ENCODE peak calls at places on chromosome 19, in ten cellular contexts. B is SK-N-MC; Z is skeletal muscle cell; C is brain microvascular endothelial cell; G is AG09309; R is CD4-positive, CD25-positive, alpha-beta regulatory T cell; Q is astrocyte of the cerebellum; W is CD8-positive, alpha-beta memory T cell; V is dorsolateral prefrontal cortex; J is choroid plexus epithelial cell. A is an unnamed sample.

GRCh38 chr19:45159204-45159970 is 1.4 kb downstream of the NKPD1 start:
- DNase-seq in B (no peak), Z (no peak), C (no peak), G (no peak), R (no peak), Q (no peak), W (no peak), V (no peak), J (no peak), A (no peak)

GRCh38 chr19:48421548-48421947 is 24.2 kb upstream of the GRWD1 start:
- DNase-seq in B (no peak), Z (no peak), C (no peak), G (no peak), R (no peak), Q (no peak), W (no peak), V (no peak), J (no peak), A (no peak)

GRCh38 chr19:40612831-40613668 is 11.9 kb downstream of the LTBP4 start:
- DNase-seq in B (no peak), Z (no peak), C (peak), G (no peak), R (peak), Q (no peak), W (peak), V (no peak), J (peak), A (no peak)

GRCh38 chr19:16076154-16076957 is at the start of gene TPM4:
- DNase-seq in B (no peak), Z (peak), C (peak), G (peak), R (peak), Q (peak), W (peak), V (peak), J (peak), A (peak)

GRCh38 chr19:9528757-9529336 is 9.6 kb downstream of the ZNF426 start:
- DNase-seq in B (no peak), Z (no peak), C (no peak), G (no peak), R (peak), Q (no peak), W (no peak), V (no peak), J (peak), A (no peak)

GRCh38 chr19:41265376-41266153 is 1.4 kb downstream of the HNRNPUL1 start:
- DNase-seq in B (no peak), Z (no peak), C (peak), G (no peak), R (no peak), Q (no peak), W (no peak), V (no peak), J (peak), A (no peak)

GRCh38 chr19:288911-289310 is 2.3 kb downstream of the PLPP2 start:
- DNase-seq in B (no peak), Z (no peak), C (no peak), G (no peak), R (no peak), Q (no peak), W (no peak), V (no peak), J (no peak), A (no peak)

GRCh38 chr19:50551034-50551712 is 17.1 kb downstream of the LRRC4B start:
- DNase-seq in B (no peak), Z (no peak), C (no peak), G (no peak), R (no peak), Q (no peak), W (no peak), V (no peak), J (no peak), A (no peak)

GRCh38 chr19:47124937-47125668 is 5.5 kb upstream of the SAE1 start:
- DNase-seq in B (no peak), Z (no peak), C (peak), G (no peak), R (peak), Q (no peak), W (no peak), V (no peak), J (peak), A (no peak)

GRCh38 chr19:45423033-45423588 is 606 bp downstream of the ERCC1 start:
- DNase-seq in B (no peak), Z (no peak), C (no peak), G (no peak), R (no peak), Q (no peak), W (no peak), V (no peak), J (no peak), A (no peak)

GRCh38 chr19:49413348-49413747 is 9.9 kb downstream of the PTH2 start:
- DNase-seq in B (no peak), Z (no peak), C (no peak), G (no peak), R (no peak), Q (no peak), W (no peak), V (no peak), J (no peak), A (no peak)

GRCh38 chr19:48044561-48044960 is 682 bp upstream of the CABP5 start:
- DNase-seq in B (no peak), Z (no peak), C (no peak), G (no peak), R (no peak), Q (no peak), W (no peak), V (no peak), J (no peak), A (no peak)

GRCh38 chr19:49133621-49134454 is 14.5 kb downstream of the PPFIA3 start:
- DNase-seq in B (no peak), Z (no peak), C (peak), G (no peak), R (peak), Q (no peak), W (peak), V (no peak), J (peak), A (no peak)

GRCh38 chr19:50794778-50795664 is 4.8 kb downstream of the ACP4 start:
- DNase-seq in B (no peak), Z (no peak), C (no peak), G (no peak), R (no peak), Q (no peak), W (no peak), V (no peak), J (no peak), A (no peak)

GRCh38 chr19:53977429-53977990 is 13.9 kb upstream of the CACNG6 start:
- DNase-seq in B (peak), Z (peak), C (peak), G (peak), R (peak), Q (peak), W (peak), V (peak), J (peak), A (peak)
- H3K4me3 ChIP-seq in B (no peak), Z (peak), C (peak), G (peak), R (peak), Q (peak), W (peak), V (peak), J (peak), A (peak)

DNA sequence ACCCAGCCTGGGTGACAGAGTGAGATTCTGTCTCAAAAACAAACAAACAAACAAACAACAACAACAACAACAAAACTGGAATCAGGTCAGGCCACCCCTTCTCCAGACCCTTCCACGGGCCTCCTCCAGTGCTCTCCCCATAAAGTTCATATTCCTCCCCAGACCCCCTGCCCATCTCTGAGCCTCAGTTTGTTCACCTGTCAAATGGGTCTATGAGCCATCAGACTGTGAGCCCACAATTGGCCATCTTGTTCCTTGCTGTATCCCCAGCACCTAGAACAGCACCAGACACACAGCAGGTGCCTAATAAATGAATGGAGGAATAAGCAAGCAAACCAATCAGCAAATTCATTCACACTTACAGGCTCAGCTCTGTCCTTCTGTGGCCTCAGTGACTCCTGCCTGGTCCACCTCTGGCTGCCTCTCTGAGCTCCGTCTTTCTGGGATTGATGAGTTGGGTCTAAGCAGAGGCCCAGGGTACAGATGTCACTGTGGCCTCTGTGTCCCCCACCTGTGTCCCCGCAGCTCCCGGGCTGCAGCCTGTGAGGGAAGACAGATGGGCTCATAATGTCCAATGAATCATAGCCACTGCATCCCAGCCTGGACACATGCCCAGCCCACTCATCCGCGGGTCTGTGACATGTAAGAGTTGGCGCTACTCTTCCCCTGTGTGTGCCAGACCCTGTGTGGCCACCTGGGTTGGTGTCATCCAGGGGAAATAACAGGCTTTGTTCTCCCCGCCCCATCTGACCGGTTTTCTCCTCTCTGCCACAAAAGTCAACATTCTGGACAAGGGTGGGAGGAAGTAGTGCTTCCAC is 19.6 kb upstream of the PTPRS start:
- DNase-seq in B (no peak), Z (no peak), C (no peak), G (no peak), R (no peak), Q (no peak), W (no peak), V (no peak), J (no peak), A (no peak)
- H3K4me3 ChIP-seq in B (no peak), Z (no peak), C (no peak), G (no peak), R (no peak), Q (no peak), W (no peak), V (no peak), J (no peak), A (no peak)

GRCh38 chr19:12984143-12984627 is 11.1 kb upstream of the NFIX start:
- DNase-seq in B (no peak), Z (no peak), C (no peak), G (no peak), R (no peak), Q (no peak), W (no peak), V (no peak), J (no peak), A (no peak)

GRCh38 chr19:12983561-12984142 is 11.6 kb upstream of the NFIX start:
- DNase-seq in B (no peak), Z (no peak), C (peak), G (no peak), R (peak), Q (no peak), W (peak), V (peak), J (peak), A (peak)

GRCh38 chr19:12984683-12985048 is 10.6 kb upstream of the NFIX start:
- DNase-seq in B (no peak), Z (no peak), C (no peak), G (no peak), R (no peak), Q (no peak), W (no peak), V (peak), J (no peak), A (no peak)

GRCh38 chr19:12982648-12983047 is 12.6 kb upstream of the NFIX start:
- DNase-seq in B (no peak), Z (no peak), C (no peak), G (no peak), R (no peak), Q (no peak), W (no peak), V (no peak), J (no peak), A (no peak)

GRCh38 chr19:12983091-12983490 is 12.2 kb upstream of the NFIX start:
- DNase-seq in B (no peak), Z (no peak), C (no peak), G (no peak), R (no peak), Q (no peak), W (no peak), V (no peak), J (no peak), A (no peak)
- H3K4me3 ChIP-seq in B (peak), Z (peak), C (peak), G (peak), R (no peak), Q (peak), W (peak), V (peak), J (peak), A (no peak)

GRCh38 chr19:2166741-2167738 is 3.3 kb downstream of the DOT1L start:
- DNase-seq in B (no peak), Z (no peak), C (no peak), G (no peak), R (no peak), Q (peak), W (no peak), V (peak), J (no peak), A (peak)
- H3K4me3 ChIP-seq in B (no peak), Z (no peak), C (no peak), G (peak), R (no peak), Q (no peak), W (no peak), V (no peak), J (no peak), A (no peak)

GRCh38 chr19:6588508-6589345 is 2.2 kb downstream of the CD70 start:
- DNase-seq in B (no peak), Z (no peak), C (no peak), G (no peak), R (peak), Q (no peak), W (no peak), V (no peak), J (no peak), A (no peak)

GRCh38 chr19:6587998-6588507 is 2.9 kb downstream of the CD70 start:
- DNase-seq in B (no peak), Z (no peak), C (no peak), G (no peak), R (peak), Q (no peak), W (no peak), V (no peak), J (no peak), A (no peak)

GRCh38 chr19:6587093-6587820 is 3.7 kb downstream of the CD70 start:
- DNase-seq in B (no peak), Z (no peak), C (no peak), G (no peak), R (peak), Q (no peak), W (no peak), V (no peak), J (no peak), A (no peak)

GRCh38 chr19:6586056-6586455 is 4.9 kb downstream of the CD70 start:
- DNase-seq in B (no peak), Z (no peak), C (no peak), G (no peak), R (no peak), Q (no peak), W (no peak), V (no peak), J (no peak), A (no peak)

DNA sequence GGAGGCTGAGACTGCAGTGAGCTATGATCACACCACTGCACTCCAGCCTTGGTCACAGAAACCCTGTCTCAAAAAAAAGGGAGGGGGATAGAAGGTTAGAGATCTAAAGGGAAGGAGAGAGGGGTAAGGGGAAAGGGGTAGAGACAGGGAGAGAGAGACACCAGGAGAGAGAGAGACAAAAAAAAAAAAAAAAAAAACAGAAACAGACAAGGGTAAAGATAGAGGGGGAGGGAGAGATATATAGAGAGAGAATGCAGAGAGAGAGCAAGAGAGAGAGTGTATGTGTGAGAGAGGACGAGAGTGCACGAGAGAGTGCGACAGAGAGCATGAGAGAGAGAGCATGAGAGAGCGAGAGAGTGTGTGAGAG is 4.2 kb downstream of the CD70 start:
- DNase-seq in B (no peak), Z (no peak), C (no peak), G (no peak), R (no peak), Q (no peak), W (no peak), V (no peak), J (no peak), A (no peak)
- H3K4me3 ChIP-seq in B (peak), Z (no peak), C (no peak), G (no peak), R (peak), Q (no peak), W (peak), V (peak), J (no peak), A (no peak)

GRCh38 chr19:14561249-14561648 is 10.6 kb downstream of the NDUFB7 start:
- DNase-seq in B (no peak), Z (no peak), C (no peak), G (no peak), R (no peak), Q (no peak), W (no peak), V (no peak), J (no peak), A (no peak)
- H3K4me3 ChIP-seq in B (no peak), Z (no peak), C (no peak), G (no peak), R (no peak), Q (no peak), W (no peak), V (peak), J (no peak), A (no peak)

DNA sequence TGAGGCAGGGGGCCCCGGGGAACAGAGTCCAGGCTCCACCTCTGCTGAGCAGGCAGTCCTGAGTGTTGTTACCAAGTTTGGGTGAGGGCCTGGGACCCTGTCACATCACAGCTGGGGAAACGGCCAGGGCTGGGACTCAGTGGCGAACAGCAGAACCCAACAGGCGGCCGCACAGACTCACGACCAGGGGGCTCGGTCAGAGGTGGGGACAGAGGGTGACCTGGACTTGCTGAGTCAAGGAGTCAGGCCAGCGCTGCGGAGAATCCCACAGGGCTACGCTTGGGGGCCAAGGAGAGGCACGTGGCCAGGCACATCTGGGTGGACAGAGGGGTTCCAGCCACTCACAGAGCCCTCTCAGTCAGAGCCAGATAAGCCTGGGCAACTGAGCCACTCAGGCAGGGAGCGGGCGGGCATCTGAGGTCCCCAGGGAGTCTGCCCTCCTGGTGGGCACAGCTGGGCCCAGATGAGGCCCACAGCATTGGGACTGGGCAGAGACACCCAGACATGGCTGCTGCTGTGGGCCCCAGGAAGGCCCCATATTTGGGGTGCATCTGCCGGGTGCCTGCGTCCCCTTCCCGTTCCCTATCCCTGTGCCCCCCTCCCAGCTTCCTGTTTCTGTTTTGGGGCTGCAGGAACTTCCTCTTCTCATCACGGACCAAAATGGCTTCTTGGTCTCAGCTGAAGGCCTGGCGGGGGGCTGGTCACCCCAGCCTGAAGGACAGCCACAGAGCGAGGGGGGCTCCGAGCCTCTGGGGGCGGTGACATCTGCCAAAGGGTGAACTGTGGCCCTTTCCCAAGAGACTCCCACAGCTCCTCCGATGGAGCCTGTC is 34.0 kb downstream of the CEBPA start:
- DNase-seq in B (no peak), Z (no peak), C (no peak), G (no peak), R (no peak), Q (no peak), W (no peak), V (no peak), J (no peak), A (no peak)
- H3K4me3 ChIP-seq in B (no peak), Z (no peak), C (no peak), G (no peak), R (no peak), Q (no peak), W (no peak), V (no peak), J (no peak), A (no peak)

DNA sequence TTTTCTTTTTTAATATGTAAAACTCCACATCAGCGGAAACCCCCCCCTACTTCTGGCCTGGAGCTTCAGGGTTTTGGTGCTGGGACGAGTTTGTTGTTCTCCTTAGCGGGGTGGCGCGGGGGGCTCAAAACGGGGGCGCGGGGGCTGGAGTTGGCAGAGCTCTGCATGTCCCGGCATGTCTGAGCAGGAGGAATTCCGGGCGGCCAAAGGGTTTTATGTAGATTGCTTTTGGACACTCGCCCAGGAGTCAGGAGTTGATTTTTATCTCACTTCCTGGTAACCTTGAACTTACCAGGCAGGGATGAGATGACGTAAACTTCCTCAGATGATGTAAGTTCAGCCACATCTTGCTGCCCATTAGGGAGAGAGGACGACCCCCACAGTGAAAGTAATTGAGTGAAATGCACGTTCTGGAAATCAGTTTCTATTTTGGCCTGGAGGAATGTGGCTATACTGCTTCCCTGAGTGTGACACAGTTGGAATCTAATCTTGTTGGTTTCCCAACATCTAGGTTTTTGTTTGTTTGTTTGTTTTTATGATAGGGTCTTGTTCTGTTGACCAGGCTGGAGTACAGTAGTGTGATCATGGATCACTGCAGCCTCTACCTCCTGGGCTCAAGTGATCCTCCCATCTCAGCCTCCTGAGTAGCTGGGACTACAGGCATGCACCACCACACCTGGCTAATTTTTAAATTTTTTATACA is 21.0 kb upstream of the GDF15 start:
- DNase-seq in B (peak), Z (peak), C (peak), G (peak), R (no peak), Q (peak), W (no peak), V (no peak), J (peak), A (peak)
- H3K4me3 ChIP-seq in B (peak), Z (no peak), C (no peak), G (no peak), R (no peak), Q (no peak), W (no peak), V (no peak), J (no peak), A (peak)

DNA sequence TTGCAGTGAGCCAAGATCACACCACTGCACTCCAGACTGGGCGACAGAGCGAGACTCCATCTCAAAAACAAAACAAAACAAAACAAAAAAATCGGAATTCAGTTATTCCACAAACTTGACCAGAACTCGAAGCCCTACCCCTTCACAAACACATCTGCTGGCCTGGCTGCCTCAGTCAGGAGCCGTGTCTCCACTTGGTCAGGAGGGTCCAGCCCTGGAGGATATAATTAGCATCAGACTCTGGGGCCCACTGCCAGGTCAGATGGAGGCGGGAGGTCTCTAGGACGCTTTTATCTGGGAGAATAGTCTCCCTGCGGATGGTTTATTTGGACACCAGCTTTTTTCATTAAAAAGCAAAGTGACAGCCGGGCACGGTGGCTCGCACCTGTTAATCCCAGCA is 8.0 kb downstream of the ELL start:
- DNase-seq in B (no peak), Z (no peak), C (no peak), G (no peak), R (no peak), Q (no peak), W (no peak), V (no peak), J (peak), A (no peak)
- H3K4me3 ChIP-seq in B (no peak), Z (no peak), C (no peak), G (no peak), R (no peak), Q (no peak), W (no peak), V (no peak), J (no peak), A (no peak)